ENCODE peak calls at places on chromosomes 2 and 18, in four cellular contexts. O is GM12878, J is K562, P is HepG2. G is an unnamed sample.

GRCh38 chr2:23135481-23136100 is 249.4 kb upstream of the KLHL29 start:
- DNase-seq in J (no peak), P (no peak), O (no peak), G (peak; percentile 13)

GRCh38 chr2:62383843-62384242 is 122.2 kb downstream of the TMEM17 start:
- DNase-seq in O (no peak), P (no peak), J (no peak), G (no peak)

GRCh38 chr2:127220102-127220806 is at the start of gene CYP27C1:
- DNase-seq in O (no peak), P (no peak), J (no peak), G (peak; percentile 45)

GRCh38 chr2:3840611-3841010 is 137.2 kb downstream of the DCDC2C start:
- DNase-seq in J (no peak), O (no peak), P (no peak), G (no peak)

GRCh38 chr2:145006957-145007672 is 487.2 kb upstream of the ZEB2 start:
- DNase-seq in O (no peak), P (no peak), J (no peak), G (no peak)

GRCh38 chr2:54081574-54081973 is 33.8 kb upstream of the ACYP2 start:
- DNase-seq in J (peak; percentile 56), O (peak; percentile 87), P (no peak), G (no peak)

GRCh38 chr18:73615506-73615905 is 532.1 kb downstream of the FBXO15 start:
- DNase-seq in P (no peak), O (no peak), J (no peak), G (no peak)

GRCh38 chr2:71901466-71901865 is 246.2 kb downstream of the CYP26B1 start:
- DNase-seq in P (no peak), O (no peak), J (no peak), G (no peak)

GRCh38 chr2:18749912-18750526 is 160.7 kb upstream of the NT5C1B start:
- DNase-seq in O (no peak), P (peak; percentile 65), J (peak; percentile 10), G (peak; percentile 45)

GRCh38 chr2:215657844-215658243 is 222.0 kb upstream of the FN1 start:
- DNase-seq in O (no peak), J (no peak), P (no peak), G (no peak)

GRCh38 chr2:170744248-170745002 is 25.8 kb upstream of the ERICH2 start:
- DNase-seq in J (no peak), P (peak; percentile 81), O (no peak), G (no peak)

GRCh38 chr2:108278631-108279030 is 10.1 kb upstream of the SULT1C2 start:
- DNase-seq in J (no peak), O (no peak), P (no peak), G (no peak)

GRCh38 chr2:143183804-143184463 is 54.7 kb downstream of the ARHGAP15 start:
- DNase-seq in P (no peak), J (no peak), O (peak; percentile 27), G (no peak)

GRCh38 chr2:221502270-221502973 is 69.7 kb downstream of the EPHA4 start:
- DNase-seq in J (no peak), P (no peak), O (no peak), G (no peak)

GRCh38 chr2:28332696-28333095 is 60.0 kb upstream of the FOSL2 start:
- DNase-seq in P (no peak), J (no peak), O (no peak), G (no peak)

GRCh38 chr2:68390114-68390513 is 25.0 kb downstream of the PLEK start:
- DNase-seq in P (no peak), J (no peak), O (no peak), G (no peak)

GRCh38 chr2:197708331-197708730 is 3.2 kb downstream of the MARS2 start:
- DNase-seq in J (no peak), O (no peak), P (peak; percentile 44), G (no peak)

GRCh38 chr2:84938194-84938879 is 32.6 kb upstream of the KCMF1 start:
- DNase-seq in O (peak; percentile 82), P (peak; percentile 35), J (no peak), G (no peak)

GRCh38 chr2:13545320-13545719 is 828.6 kb downstream of the TRIB2 start:
- DNase-seq in P (no peak), J (no peak), O (no peak), G (no peak)

GRCh38 chr18:49784427-49785185 is 28.7 kb downstream of the ACAA2 start:
- DNase-seq in J (no peak), P (no peak), O (no peak), G (no peak)

GRCh38 chr18:34329840-34330239 is 105.1 kb upstream of the NOL4 start:
- DNase-seq in P (no peak), O (no peak), J (no peak), G (no peak)

GRCh38 chr18:361941-362913 is 94.4 kb upstream of the THOC1 start:
- DNase-seq in J (no peak), O (no peak), P (peak; percentile 92), G (no peak)

GRCh38 chr2:4898706-4899105 is 793.5 kb upstream of the SOX11 start:
- DNase-seq in P (no peak), O (no peak), J (no peak), G (no peak)

GRCh38 chr2:128422571-128422970 is 103.9 kb upstream of the HS6ST1 start:
- DNase-seq in J (no peak), O (no peak), P (no peak), G (no peak)

GRCh38 chr18:49073431-49073830 is 122.7 kb upstream of the SMAD7 start:
- DNase-seq in J (no peak), O (no peak), P (no peak), G (no peak)

GRCh38 chr2:180653481-180653880 is 326.9 kb upstream of the UBE2E3 start:
- DNase-seq in O (no peak), J (no peak), P (no peak), G (no peak)

GRCh38 chr18:24837065-24837464 is 376.6 kb downstream of the HRH4 start:
- DNase-seq in P (no peak), O (no peak), J (no peak), G (no peak)

GRCh38 chr2:143674055-143674454 is 544.8 kb downstream of the ARHGAP15 start:
- DNase-seq in O (no peak), J (no peak), P (no peak), G (no peak)

GRCh38 chr18:3468833-3469232 is 18.9 kb downstream of the TGIF1 start:
- DNase-seq in P (no peak), J (peak; percentile 40), O (no peak), G (no peak)

GRCh38 chr2:157895531-157895930 is 19.4 kb upstream of the ACVR1 start:
- DNase-seq in J (no peak), P (no peak), O (no peak), G (no peak)

DNA sequence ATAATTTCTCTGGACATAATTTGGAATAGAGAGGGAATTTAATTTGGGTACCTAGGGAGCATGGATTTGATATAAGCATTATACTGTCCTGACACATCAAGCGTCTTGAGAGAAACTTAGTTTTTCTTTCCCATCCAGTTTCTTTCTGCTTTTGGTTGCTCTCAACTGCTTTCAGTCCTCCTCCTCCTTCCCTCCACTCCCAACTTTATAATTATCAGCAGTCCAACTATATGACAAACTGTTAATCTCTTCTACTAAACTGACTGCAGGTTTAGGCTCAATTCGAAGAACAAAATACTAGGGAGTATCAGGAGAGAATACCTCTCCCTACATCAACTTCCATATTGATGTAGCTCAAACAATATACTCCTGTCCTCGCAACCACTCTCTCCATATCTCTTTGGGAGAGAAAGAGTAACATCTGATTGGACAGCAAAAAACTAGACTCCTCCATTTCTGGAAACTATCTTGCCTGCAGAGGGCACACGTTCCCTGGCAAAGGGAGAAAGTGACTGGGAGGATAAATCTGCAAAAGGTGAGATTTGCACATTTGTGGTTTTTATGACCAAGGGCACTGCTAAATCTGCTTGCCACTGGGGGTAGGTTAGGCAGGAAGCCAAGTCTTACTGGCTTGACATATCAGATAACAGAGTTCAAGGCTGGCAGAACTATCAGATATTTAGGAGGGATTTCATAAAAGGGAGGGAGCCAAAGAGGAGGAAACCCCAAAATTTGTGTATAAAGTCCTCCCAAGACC is 40.1 kb downstream of the ICA1L start:
- DNase-seq in P (peak; percentile 79), O (peak; percentile 61), J (peak; percentile 28), G (peak; percentile 36)
- TF ChIP-seq ETV6 in P (no peak), O (no peak), J (no peak), G (no peak)

DNA sequence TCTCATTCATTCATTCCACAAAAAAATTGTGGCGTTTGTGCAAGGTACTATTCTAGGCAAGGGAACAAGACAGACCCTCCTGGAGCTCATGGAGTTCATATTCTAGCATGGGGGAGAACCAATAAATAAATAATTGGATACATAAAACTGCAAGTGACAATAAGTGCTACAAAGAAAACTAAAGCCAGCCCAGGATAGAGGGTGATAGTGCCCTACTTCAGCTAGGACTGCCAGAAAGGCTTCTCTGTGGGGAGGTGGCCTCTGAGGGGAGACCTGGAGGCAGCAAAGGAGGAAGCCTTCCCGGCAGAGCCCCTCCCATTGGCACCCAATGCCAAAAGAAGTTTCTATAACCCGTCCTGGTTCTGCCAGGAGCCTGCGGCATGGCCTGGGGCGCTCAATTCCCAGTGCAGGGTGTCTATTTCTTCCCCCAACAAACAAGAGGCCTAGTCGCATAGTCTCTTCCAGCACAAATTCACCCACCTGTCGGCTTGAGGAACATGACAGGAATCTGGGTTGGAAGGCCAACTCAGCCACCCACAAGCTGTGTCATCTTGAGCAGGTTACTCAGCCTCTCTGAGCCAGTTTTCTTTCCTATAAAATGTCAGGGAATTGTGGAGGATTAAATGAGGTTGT is 94.4 kb downstream of the ZFP36L2 start:
- DNase-seq in P (no peak), O (no peak), J (no peak), G (no peak)
- TF ChIP-seq TCF7 in P (no peak), O (no peak), J (no peak), G (no peak)

DNA sequence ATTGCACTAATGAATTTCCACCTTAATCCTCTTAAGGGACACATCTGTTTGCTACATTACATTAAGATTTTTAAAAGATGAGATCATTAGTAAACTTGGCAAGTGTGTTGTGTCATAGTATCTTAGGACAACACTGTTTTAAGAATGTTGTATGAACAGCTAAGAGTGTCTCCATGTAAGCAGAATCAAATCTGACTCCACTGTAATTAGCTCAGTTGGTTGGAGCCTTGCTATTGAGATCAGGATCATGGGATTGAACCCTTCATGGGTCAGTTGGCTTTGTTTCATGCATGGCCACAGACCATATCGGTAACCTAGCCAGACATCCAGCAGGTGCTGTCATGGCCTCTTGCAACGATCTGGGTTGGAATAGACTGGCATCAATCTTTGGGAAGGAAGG is 5.2 kb downstream of the FHOD3 start:
- DNase-seq in J (no peak), P (no peak), O (no peak), G (no peak)
- TF ChIP-seq MAX in J (no peak), P (no peak), O (no peak), G (no peak)

GRCh38 chr2:241638063-241638660 is 669 bp downstream of the ATG4B start:
- DNase-seq in P (no peak), O (no peak), J (no peak), G (no peak)

GRCh38 chr2:241636182-241636982 is 576 bp downstream of the THAP4 start:
- DNase-seq in P (peak; percentile 49), J (peak; percentile 68), O (no peak), G (peak; percentile 64)

GRCh38 chr2:241635756-241636155 is 1.2 kb downstream of the THAP4 start:
- DNase-seq in P (peak; percentile 28), O (no peak), J (no peak), G (no peak)

GRCh38 chr2:241637233-241638062 is at the start of gene ATG4B:
- DNase-seq in P (peak; percentile 76), O (peak; percentile 44), J (peak; percentile 63), G (peak; percentile 80)

GRCh38 chr2:241636983-241637232 is at the start of gene THAP4:
- DNase-seq in O (no peak), P (no peak), J (peak; percentile 77), G (no peak)
- TF ChIP-seq ETV6 in O (no peak), P (no peak), J (no peak), G (no peak)

G was measured in WTC11.